ENCODE peak calls at places on chromosome 6, in seven cellular contexts. O is IMR-90, M is A549, F is WTC11, U is H1, K is HepG2, C is SK-N-SH. B is an unnamed sample.

GRCh38 chr6:157989541-157990289 is 8.1 kb downstream of the SYNJ2 start:
- DNase-seq in U (no peak), C (peak; percentile 79), F (no peak), K (no peak), M (peak; percentile 50), O (peak; percentile 65), B (no peak)

GRCh38 chr6:1587546-1587945 is 22.2 kb upstream of the FOXC1 start:
- DNase-seq in F (no peak), U (no peak), K (no peak), C (no peak), M (no peak), O (no peak), B (no peak)

GRCh38 chr6:118398066-118398465 is 150.0 kb upstream of the PLN start:
- DNase-seq in O (no peak), C (no peak), U (no peak), M (no peak), K (no peak), F (no peak), B (no peak)

GRCh38 chr6:33702345-33702977 is 9.0 kb downstream of the UQCC2 start:
- DNase-seq in C (peak; percentile 74), U (no peak), K (peak; percentile 67), O (peak; percentile 61), F (peak; percentile 55), M (peak; percentile 57), B (no peak)

GRCh38 chr6:35468980-35469710 is 944 bp downstream of the RPL10A start:
- DNase-seq in C (no peak), M (no peak), F (no peak), K (no peak), U (no peak), O (no peak), B (no peak)

GRCh38 chr6:149147939-149148718 is 169.4 kb upstream of the TAB2 start:
- DNase-seq in K (no peak), M (no peak), U (no peak), C (no peak), F (no peak), O (no peak), B (no peak)

GRCh38 chr6:75204959-75205775 is 686 bp downstream of the COL12A1 start:
- DNase-seq in C (peak; percentile 24), M (peak; percentile 35), O (peak; percentile 82), U (no peak), F (peak; percentile 52), K (no peak), B (no peak)

GRCh38 chr6:158002249-158002950 is 20.7 kb downstream of the SYNJ2 start:
- DNase-seq in C (no peak), K (no peak), U (no peak), M (no peak), O (no peak), F (no peak), B (no peak)

GRCh38 chr6:56842602-56843475 is 112.1 kb upstream of the BEND6 start:
- DNase-seq in U (no peak), C (peak; percentile 36), M (peak; percentile 34), O (peak; percentile 60), F (peak; percentile 72), K (no peak), B (no peak)

GRCh38 chr6:89173634-89174033 is 27.8 kb downstream of the PM20D2 start:
- DNase-seq in O (no peak), C (no peak), M (no peak), U (no peak), F (no peak), K (no peak), B (no peak)

GRCh38 chr6:69086689-69087088 is 451.6 kb downstream of the ADGRB3 start:
- DNase-seq in U (no peak), O (no peak), F (no peak), M (no peak), C (no peak), K (no peak), B (no peak)
- TF ChIP-seq USF2 in U (no peak), O (no peak), F (no peak), M (no peak), C (no peak), K (no peak), B (no peak)

GRCh38 chr6:15990179-15990578 is 138.7 kb upstream of the MYLIP start:
- DNase-seq in F (no peak), C (no peak), M (no peak), O (no peak), K (no peak), U (no peak), B (peak; percentile 16)

GRCh38 chr6:15986027-15986629 is 142.8 kb upstream of the MYLIP start:
- DNase-seq in C (no peak), K (no peak), O (no peak), U (no peak), M (no peak), F (no peak), B (no peak)

GRCh38 chr6:15989397-15989796 is 139.5 kb upstream of the MYLIP start:
- DNase-seq in M (no peak), K (no peak), F (no peak), U (no peak), O (no peak), C (no peak), B (peak; percentile 72)

GRCh38 chr6:15985354-15985995 is 143.4 kb upstream of the MYLIP start:
- DNase-seq in F (no peak), K (no peak), U (no peak), C (no peak), O (no peak), M (no peak), B (no peak)

GRCh38 chr6:15987569-15987968 is 141.3 kb upstream of the MYLIP start:
- DNase-seq in C (no peak), F (no peak), O (peak; percentile 16), M (no peak), K (no peak), U (no peak), B (no peak)
- TF ChIP-seq USF2 in C (no peak), F (no peak), O (no peak), M (no peak), K (no peak), U (no peak), B (no peak)

GRCh38 chr6:72554203-72554564 is 67.7 kb upstream of the KCNQ5 start:
- DNase-seq in C (no peak), U (no peak), M (peak; percentile 25), K (no peak), O (peak; percentile 86), F (no peak), B (no peak)

GRCh38 chr6:72551470-72551869 is 70.4 kb upstream of the KCNQ5 start:
- DNase-seq in O (no peak), F (no peak), K (no peak), C (no peak), M (no peak), U (no peak), B (no peak)

GRCh38 chr6:72554761-72555221 is 67.1 kb upstream of the KCNQ5 start:
- DNase-seq in C (no peak), M (no peak), K (no peak), O (peak; percentile 17), F (no peak), U (no peak), B (no peak)

GRCh38 chr6:72552938-72553337 is 68.9 kb upstream of the KCNQ5 start:
- DNase-seq in U (no peak), F (no peak), M (peak; percentile 31), O (peak; percentile 18), K (no peak), C (no peak), B (no peak)

GRCh38 chr6:72553531-72554202 is 68.2 kb upstream of the KCNQ5 start:
- DNase-seq in K (no peak), C (no peak), O (peak; percentile 93), M (peak; percentile 49), U (no peak), F (no peak), B (no peak)
- TF ChIP-seq USF2 in K (no peak), C (no peak), O (no peak), M (no peak), U (no peak), F (no peak), B (no peak)

GRCh38 chr6:125363360-125364121 is 61.8 kb upstream of the HDDC2 start:
- DNase-seq in U (peak; percentile 64), O (peak; percentile 17), F (peak; percentile 63), K (peak; percentile 10), C (peak; percentile 39), M (no peak), B (no peak)
- TF ChIP-seq USF2 in U (no peak), O (no peak), F (no peak), K (no peak), C (no peak), M (no peak), B (no peak)

GRCh38 chr6:160110724-160111123 is 10.9 kb upstream of the SLC22A1 start:
- DNase-seq in O (peak; percentile 52), F (no peak), C (no peak), K (no peak), M (no peak), U (no peak), B (no peak)
- TF ChIP-seq USF2 in O (no peak), F (no peak), C (no peak), K (no peak), M (no peak), U (no peak), B (no peak)

GRCh38 chr6:104123227-104123626 is 736.5 kb downstream of the HACE1 start:
- DNase-seq in F (peak; percentile 13), M (no peak), O (no peak), K (no peak), C (no peak), U (no peak), B (no peak)
- TF ChIP-seq USF2 in F (no peak), M (no peak), O (no peak), K (no peak), C (no peak), U (no peak), B (no peak)